ENCODE peak calls at places on chromosomes 12 and 14, in six cellular contexts. One of them, this sample, is unnamed. For H3K9me3, the result is how much of the 10 kb centered on the place peaks cover.

GRCh38 chr12:26493656-26494055 is 298.3 kb downstream of the SSPN start:
- DNase-seq in neural progenitor cell: no peak
- DNase-seq in Panc1: no peak
- DNase-seq in heart right ventricle: no peak
- DNase-seq in suprapubic skin: no peak
- DNase-seq in psoas muscle: no peak
- DNase-seq in this sample: no peak

GRCh38 chr14:97159124-97159523 is 361.9 kb downstream of the VRK1 start:
- DNase-seq in neural progenitor cell: no peak
- DNase-seq in Panc1: no peak
- DNase-seq in heart right ventricle: no peak
- DNase-seq in suprapubic skin: no peak
- DNase-seq in psoas muscle: no peak
- DNase-seq in this sample: no peak

GRCh38 chr12:63103489-63104131 is 47.4 kb downstream of the AVPR1A start:
- DNase-seq in neural progenitor cell: peak
- DNase-seq in Panc1: peak
- DNase-seq in heart right ventricle: no peak
- DNase-seq in suprapubic skin: no peak
- DNase-seq in psoas muscle: no peak
- DNase-seq in this sample: no peak

GRCh38 chr14:26199599-26200370 is 398.0 kb downstream of the NOVA1 start:
- DNase-seq in neural progenitor cell: no peak
- DNase-seq in Panc1: no peak
- DNase-seq in heart right ventricle: no peak
- DNase-seq in suprapubic skin: no peak
- DNase-seq in psoas muscle: no peak
- DNase-seq in this sample: no peak

GRCh38 chr12:57033428-57033827 is 16.5 kb downstream of the MYO1A start:
- DNase-seq in neural progenitor cell: no peak
- DNase-seq in Panc1: no peak
- DNase-seq in heart right ventricle: no peak
- DNase-seq in suprapubic skin: no peak
- DNase-seq in psoas muscle: no peak
- DNase-seq in this sample: no peak

GRCh38 chr12:120350576-120351350 is 18.2 kb downstream of the MSI1 start:
- DNase-seq in neural progenitor cell: no peak
- DNase-seq in Panc1: no peak
- DNase-seq in heart right ventricle: no peak
- DNase-seq in suprapubic skin: no peak
- DNase-seq in psoas muscle: no peak
- DNase-seq in this sample: no peak

GRCh38 chr12:127012109-127012508 is 1254.9 kb upstream of the TMEM132C start:
- DNase-seq in neural progenitor cell: no peak
- DNase-seq in Panc1: no peak
- DNase-seq in heart right ventricle: no peak
- DNase-seq in suprapubic skin: no peak
- DNase-seq in psoas muscle: no peak
- DNase-seq in this sample: no peak

GRCh38 chr14:77026166-77026929 is 2.2 kb downstream of the IRF2BPL start:
- DNase-seq in neural progenitor cell: peak
- DNase-seq in Panc1: no peak
- DNase-seq in heart right ventricle: no peak
- DNase-seq in suprapubic skin: peak
- DNase-seq in psoas muscle: peak
- DNase-seq in this sample: no peak

GRCh38 chr12:67270622-67271021 is 1.5 kb downstream of the CAND1 start:
- DNase-seq in neural progenitor cell: no peak
- DNase-seq in Panc1: no peak
- DNase-seq in heart right ventricle: no peak
- DNase-seq in suprapubic skin: no peak
- DNase-seq in psoas muscle: no peak
- DNase-seq in this sample: no peak

GRCh38 chr12:98345308-98345876 is 170.0 kb upstream of the TMPO start:
- DNase-seq in neural progenitor cell: no peak
- DNase-seq in Panc1: no peak
- DNase-seq in heart right ventricle: no peak
- DNase-seq in suprapubic skin: no peak
- DNase-seq in psoas muscle: no peak
- DNase-seq in this sample: no peak

GRCh38 chr14:81341405-81342180 is 58.5 kb downstream of the STON2 start:
- DNase-seq in neural progenitor cell: no peak
- DNase-seq in Panc1: no peak
- DNase-seq in heart right ventricle: peak
- DNase-seq in suprapubic skin: no peak
- DNase-seq in psoas muscle: no peak
- DNase-seq in this sample: no peak

GRCh38 chr12:107593713-107594381 is 91.8 kb upstream of the PWP1 start:
- DNase-seq in neural progenitor cell: no peak
- DNase-seq in Panc1: no peak
- DNase-seq in heart right ventricle: no peak
- DNase-seq in suprapubic skin: no peak
- DNase-seq in psoas muscle: no peak
- DNase-seq in this sample: no peak

GRCh38 chr14:52283099-52283498 is 15.6 kb downstream of the PTGDR start:
- DNase-seq in neural progenitor cell: no peak
- DNase-seq in Panc1: no peak
- DNase-seq in heart right ventricle: no peak
- DNase-seq in suprapubic skin: no peak
- DNase-seq in psoas muscle: no peak
- DNase-seq in this sample: no peak

GRCh38 chr14:100619382-100620305 is 32.4 kb upstream of the BEGAIN start:
- DNase-seq in neural progenitor cell: no peak
- DNase-seq in Panc1: no peak
- DNase-seq in heart right ventricle: no peak
- DNase-seq in suprapubic skin: peak
- DNase-seq in psoas muscle: no peak
- DNase-seq in this sample: no peak

GRCh38 chr12:7501031-7501585 is 2.5 kb downstream of the CD163 start:
- DNase-seq in neural progenitor cell: no peak
- DNase-seq in Panc1: no peak
- DNase-seq in heart right ventricle: no peak
- DNase-seq in suprapubic skin: no peak
- DNase-seq in psoas muscle: no peak
- DNase-seq in this sample: no peak
- H3K4me3 ChIP-seq in neural progenitor cell: no peak
- H3K4me3 ChIP-seq in Panc1: no peak
- H3K4me3 ChIP-seq in heart right ventricle: no peak
- H3K4me3 ChIP-seq in suprapubic skin: peak
- H3K4me3 ChIP-seq in psoas muscle: peak
- H3K4me3 ChIP-seq in this sample: no peak

GRCh38 chr14:83799230-83799629 is 1730.7 kb upstream of the FLRT2 start:
- DNase-seq in neural progenitor cell: no peak
- DNase-seq in Panc1: no peak
- DNase-seq in heart right ventricle: no peak
- DNase-seq in suprapubic skin: no peak
- DNase-seq in psoas muscle: no peak
- DNase-seq in this sample: no peak

GRCh38 chr14:83798421-83798820 is 1731.5 kb upstream of the FLRT2 start:
- DNase-seq in neural progenitor cell: no peak
- DNase-seq in Panc1: no peak
- DNase-seq in heart right ventricle: no peak
- DNase-seq in suprapubic skin: no peak
- DNase-seq in psoas muscle: no peak
- DNase-seq in this sample: no peak
- H3K9me3 ChIP-seq in neural progenitor cell: under half
- H3K9me3 ChIP-seq in Panc1: under half
- H3K9me3 ChIP-seq in heart right ventricle: under half
- H3K9me3 ChIP-seq in suprapubic skin: under half
- H3K9me3 ChIP-seq in psoas muscle: under half
- H3K9me3 ChIP-seq in this sample: under half

GRCh38 chr14:29749327-29749726 is 178.3 kb downstream of the PRKD1 start:
- DNase-seq in neural progenitor cell: no peak
- DNase-seq in Panc1: no peak
- DNase-seq in heart right ventricle: no peak
- DNase-seq in suprapubic skin: no peak
- DNase-seq in psoas muscle: no peak
- DNase-seq in this sample: no peak
- TF ChIP-seq CTCF in neural progenitor cell: no peak
- TF ChIP-seq CTCF in Panc1: no peak
- TF ChIP-seq CTCF in heart right ventricle: no peak
- TF ChIP-seq CTCF in suprapubic skin: no peak
- TF ChIP-seq CTCF in psoas muscle: no peak
- TF ChIP-seq CTCF in this sample: no peak

GRCh38 chr12:53244337-53244736 is 12.3 kb upstream of the RARG start:
- DNase-seq in neural progenitor cell: no peak
- DNase-seq in Panc1: no peak
- DNase-seq in heart right ventricle: no peak
- DNase-seq in suprapubic skin: no peak
- DNase-seq in psoas muscle: no peak
- DNase-seq in this sample: no peak
- H3K4me3 ChIP-seq in neural progenitor cell: no peak
- H3K4me3 ChIP-seq in Panc1: no peak
- H3K4me3 ChIP-seq in heart right ventricle: no peak
- H3K4me3 ChIP-seq in suprapubic skin: no peak
- H3K4me3 ChIP-seq in psoas muscle: no peak
- H3K4me3 ChIP-seq in this sample: no peak

This sample was measured in mucosa of descending colon.